ENCODE peak calls at places on chromosomes 5 and 9, in five cellular contexts. U, G, Z, O and J are unnamed samples.

GRCh38 chr9:136808075-136808780 is 480 bp downstream of the RABL6 start:
- DNase-seq in U (peak; percentile 18), G (peak; percentile 33), Z (peak; percentile 88), O (peak; percentile 49), J (no peak)

GRCh38 chr9:134502261-134503211 is 139.1 kb upstream of the COL5A1 start:
- DNase-seq in U (peak; percentile 99), G (no peak), Z (peak; percentile 56), O (no peak), J (no peak)

GRCh38 chr9:71768388-71769174 is at the start of gene CEMIP2:
- DNase-seq in U (peak; percentile 95), G (peak; percentile 82), Z (peak; percentile 99), O (peak; percentile 92), J (peak; percentile 72)

GRCh38 chr9:75152416-75152815 is 64.1 kb downstream of the OSTF1 start:
- DNase-seq in U (no peak), G (peak; percentile 9), Z (no peak), O (no peak), J (no peak)

GRCh38 chr5:68277427-68277826 is 61.9 kb downstream of the PIK3R1 start:
- DNase-seq in U (no peak), G (no peak), Z (no peak), O (no peak), J (no peak)

GRCh38 chr5:109690456-109691247 is 925 bp downstream of the MAN2A1 start:
- DNase-seq in U (peak; percentile 90), G (peak; percentile 39), Z (peak; percentile 93), O (peak; percentile 73), J (peak; percentile 63)

GRCh38 chr5:72305194-72306142 is 14.6 kb downstream of the MRPS27 start:
- DNase-seq in U (no peak), G (no peak), Z (no peak), O (no peak), J (no peak)

GRCh38 chr5:159106569-159107282 is 7.0 kb upstream of the EBF1 start:
- DNase-seq in U (peak; percentile 72), G (peak; percentile 47), Z (peak; percentile 93), O (peak; percentile 68), J (peak; percentile 64)

GRCh38 chr9:36137392-36138004 is 965 bp downstream of the GLIPR2 start:
- DNase-seq in U (peak; percentile 59), G (no peak), Z (no peak), O (peak; percentile 35), J (no peak)

GRCh38 chr9:114080773-114081440 is 2.8 kb upstream of the AMBP start:
- DNase-seq in U (no peak), G (no peak), Z (no peak), O (no peak), J (no peak)

GRCh38 chr5:169626779-169627178 is 10.3 kb upstream of the DOCK2 start:
- DNase-seq in U (peak; percentile 80), G (no peak), Z (no peak), O (no peak), J (no peak)

GRCh38 chr9:84851935-84852585 is 182.5 kb downstream of the NTRK2 start:
- DNase-seq in U (peak; percentile 92), G (no peak), Z (no peak), O (no peak), J (peak; percentile 22)

GRCh38 chr5:446066-446725 is 3.2 kb downstream of the EXOC3 start:
- DNase-seq in U (no peak), G (no peak), Z (peak; percentile 68), O (no peak), J (no peak)
- H3K36me3 ChIP-seq in U (peaks cover 51% of the 10 kb centered on the region), G (peaks cover 49% of the 10 kb centered on the region), Z (peaks cover 39% of the 10 kb centered on the region), O (peaks cover 29% of the 10 kb centered on the region), J (peaks cover 58% of the 10 kb centered on the region)

GRCh38 chr9:6566409-6567139 is 79.0 kb downstream of the GLDC start:
- DNase-seq in U (peak; percentile 98), G (no peak), Z (no peak), O (no peak), J (no peak)
- H3K4me1 ChIP-seq in U (peaks cover 7% of the 10 kb centered on the region), G (no peaks in the 10 kb centered on the region), Z (no peaks in the 10 kb centered on the region), O (no peaks in the 10 kb centered on the region), J (no peaks in the 10 kb centered on the region)

DNA sequence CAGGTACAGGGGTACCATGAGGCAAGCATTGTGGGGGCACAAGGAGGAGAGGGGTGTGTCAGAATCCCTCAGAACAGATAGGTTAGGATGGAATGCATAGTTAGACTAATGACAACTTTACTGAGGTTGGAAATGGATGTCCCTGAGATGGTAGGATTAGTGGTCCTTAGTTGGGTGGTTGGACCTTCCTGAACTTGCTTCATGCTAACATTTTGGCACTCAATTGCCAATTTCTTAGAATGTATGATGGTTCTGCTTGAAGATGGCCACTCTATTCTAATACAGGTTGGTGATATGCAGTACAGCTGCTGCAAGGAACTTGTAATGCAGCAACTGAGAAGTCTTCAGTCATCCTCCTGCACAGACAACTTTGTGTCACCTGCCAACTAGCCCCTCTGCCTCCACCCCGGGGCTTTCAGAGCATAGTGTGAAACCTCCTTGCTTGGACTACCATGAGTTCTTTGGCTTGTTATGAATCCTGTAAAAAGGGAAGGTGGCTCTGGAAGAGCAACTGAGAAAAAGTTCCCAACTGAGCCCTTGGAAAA is 5.4 kb downstream of the CCNI2 start:
- DNase-seq in U (no peak), G (no peak), Z (no peak), O (no peak), J (no peak)
- H3K27me3 ChIP-seq in U (peaks cover 10% of the 10 kb centered on the region), G (no peaks in the 10 kb centered on the region), Z (peaks cover 3% of the 10 kb centered on the region), O (no peaks in the 10 kb centered on the region), J (peaks cover 5% of the 10 kb centered on the region)

DNA sequence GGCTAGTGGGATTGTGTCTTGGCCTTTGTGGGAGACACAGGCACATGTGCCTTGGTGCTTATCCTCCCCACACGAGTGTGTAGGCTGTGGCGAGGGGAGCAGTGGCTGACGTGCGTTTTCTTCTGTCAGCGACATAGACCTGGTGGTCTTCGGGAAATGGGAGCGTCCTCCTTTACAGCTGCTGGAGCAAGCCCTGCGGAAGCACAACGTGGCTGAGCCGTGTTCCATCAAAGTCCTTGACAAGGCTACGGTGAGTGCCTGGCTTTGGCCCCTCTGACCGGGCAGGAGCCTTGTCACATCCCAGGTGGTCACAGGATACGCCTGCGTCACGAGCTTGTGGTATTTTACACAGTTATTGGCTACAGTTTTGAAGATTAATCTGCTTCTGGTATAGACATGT is 26.4 kb downstream of the TENT4A start:
- DNase-seq in U (no peak), G (no peak), Z (peak; percentile 54), O (no peak), J (no peak)
- H3K36me3 ChIP-seq in U (peaks cover 67% of the 10 kb centered on the region), G (peaks cover 65% of the 10 kb centered on the region), Z (peaks cover 36% of the 10 kb centered on the region), O (peaks cover 31% of the 10 kb centered on the region), J (no peaks in the 10 kb centered on the region)

GRCh38 chr5:154761062-154761740 is 6.0 kb downstream of the LARP1 start:
- DNase-seq in U (no peak), G (peak; percentile 14), Z (no peak), O (no peak), J (no peak)
- H3K4me1 ChIP-seq in U (peaks cover 9% of the 10 kb centered on the region), G (peaks cover 64% of the 10 kb centered on the region), Z (peaks cover 46% of the 10 kb centered on the region), O (peaks cover 53% of the 10 kb centered on the region), J (peaks cover 78% of the 10 kb centered on the region)

DNA sequence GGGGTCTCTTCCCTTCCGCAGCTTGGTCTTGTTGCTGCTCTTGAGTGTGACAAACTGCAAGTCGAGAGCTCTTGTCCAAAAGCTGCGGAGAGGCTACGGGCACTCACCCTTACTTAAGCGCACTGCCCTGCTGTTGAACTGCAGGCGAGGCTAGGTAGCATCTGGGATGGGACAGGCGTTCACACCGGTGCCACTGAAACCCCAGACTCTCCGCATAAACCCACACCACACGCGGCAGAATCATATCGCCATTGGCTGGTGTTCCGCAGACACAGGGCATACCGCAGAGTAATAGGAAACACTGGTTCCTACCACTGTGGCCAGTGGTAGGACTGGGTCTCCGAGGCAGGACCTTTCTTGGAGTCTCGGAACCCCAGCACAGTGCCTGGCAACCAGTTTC is 2.2 kb upstream of the NPR3 start:
- DNase-seq in U (no peak), G (no peak), Z (no peak), O (peak; percentile 52), J (no peak)
- H3K27me3 ChIP-seq in U (peaks cover 33% of the 10 kb centered on the region), G (peaks cover 1% of the 10 kb centered on the region), Z (peaks cover 29% of the 10 kb centered on the region), O (no peaks in the 10 kb centered on the region), J (peaks cover 38% of the 10 kb centered on the region)

DNA sequence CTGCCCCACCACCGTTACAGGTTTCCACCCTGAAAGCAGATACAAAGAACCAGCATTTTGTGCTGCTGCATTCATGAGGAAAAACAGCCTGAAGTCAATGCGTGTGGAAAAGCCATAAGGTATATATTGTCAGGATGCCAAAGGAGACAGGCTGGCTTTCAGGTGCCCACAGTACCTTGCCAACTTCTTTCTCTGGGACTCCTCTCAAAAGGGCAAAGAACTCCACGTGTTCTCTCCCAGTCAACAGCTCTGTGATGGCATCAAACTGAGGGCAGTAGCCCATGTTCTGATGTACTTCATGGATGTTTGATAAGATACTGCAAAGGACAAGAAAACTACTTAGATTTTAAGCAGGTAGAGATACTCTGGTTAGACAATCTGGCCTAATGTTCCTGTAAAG is 24.3 kb downstream of the NIPSNAP3B start:
- DNase-seq in U (no peak), G (no peak), Z (no peak), O (no peak), J (no peak)
- H3K36me3 ChIP-seq in U (peaks cover 98% of the 10 kb centered on the region), G (peaks cover 4% of the 10 kb centered on the region), Z (peaks cover 34% of the 10 kb centered on the region), O (peaks cover 69% of the 10 kb centered on the region), J (peaks cover 9% of the 10 kb centered on the region)